ENCODE peak calls at places on chromosomes 4 and X, in six cellular contexts. A is ACHN; E is CD8-positive, alpha-beta T cell; L is neural crest cell; F is NAMALWA; O is choroid plexus epithelial cell. J is an unnamed sample.

GRCh38 chrX:115324194-115324593 is 34.7 kb downstream of the LUZP4 start:
- DNase-seq in A (no peak), E (no peak), L (no peak), F (no peak), O (peak), J (no peak)

GRCh38 chr4:7187297-7187592 is 5.1 kb upstream of the SORCS2 start:
- DNase-seq in A (no peak), E (no peak), L (no peak), F (no peak), O (peak), J (peak)

GRCh38 chr4:164012396-164013027 is 518.0 kb downstream of the TMA16 start:
- DNase-seq in A (peak), E (peak), L (peak), F (peak), O (peak), J (peak)

GRCh38 chrX:16496175-16496574 is 153.8 kb upstream of the S100G start:
- DNase-seq in A (no peak), E (no peak), L (no peak), F (no peak), O (no peak), J (no peak)

GRCh38 chr4:142331132-142331531 is 515.0 kb downstream of the INPP4B start:
- DNase-seq in A (no peak), E (no peak), L (no peak), F (no peak), O (peak), J (no peak)

GRCh38 chr4:93828332-93828829 is at the start of gene ATOH1:
- DNase-seq in A (peak), E (no peak), L (peak), F (no peak), O (peak), J (no peak)

GRCh38 chr4:101355246-101355645 is 7.9 kb upstream of the PPP3CA start:
- DNase-seq in A (no peak), E (no peak), L (no peak), F (peak), O (no peak), J (peak)

GRCh38 chrX:119655125-119655524 is 37.8 kb downstream of the SEPTIN6 start:
- DNase-seq in A (no peak), E (peak), L (no peak), F (no peak), O (peak), J (no peak)

GRCh38 chrX:19747672-19748610 is 139.5 kb downstream of the SH3KBP1 start:
- DNase-seq in A (no peak), E (peak), L (no peak), F (peak), O (no peak), J (peak)

GRCh38 chr4:25180524-25181131 is 20.4 kb upstream of the SEPSECS start:
- DNase-seq in A (peak), E (peak), L (no peak), F (peak), O (peak), J (peak)

GRCh38 chr4:76531597-76531996 is 96.6 kb downstream of the SHROOM3 start:
- DNase-seq in A (no peak), E (no peak), L (no peak), F (no peak), O (no peak), J (no peak)

GRCh38 chr4:91904556-91904955 is 399.2 kb upstream of the GRID2 start:
- DNase-seq in A (no peak), E (no peak), L (no peak), F (no peak), O (no peak), J (no peak)

J was measured in Karpas-422.